ENCODE peak calls at places on chromosomes 3 and 15, in six cellular contexts. U is activated gamma-delta T cell treated with Interleukin-2 at 50 U/mL for 16 hours; V is activated CD4-positive, alpha-beta T cell treated with anti-CD3 and anti-CD28 coated beads, Interleukin-2, amount 50 U/mL, for 4 hours; E is fibroblast of the aortic adventitia; O is activated naive CD8-positive, alpha-beta T cell treated with anti-CD3 and anti-CD28 coated beads, Interleukin-2, amount 50 U/mL, for 24 hours; X is IMR-90. S is an unnamed sample.

GRCh38 chr3:158649791-158650190 is 5.5 kb downstream of the GFM1 start:
- DNase-seq in U (no peak), V (no peak), E (no peak), O (no peak), X (no peak), S (no peak)

GRCh38 chr3:5191555-5192304 is 4.2 kb downstream of the EDEM1 start:
- DNase-seq in U (no peak), V (no peak), E (no peak), O (no peak), X (no peak), S (no peak)

GRCh38 chr15:39124155-39124924 is 456.5 kb upstream of the THBS1 start:
- DNase-seq in U (no peak), V (no peak), E (peak), O (no peak), X (peak), S (no peak)

GRCh38 chr15:101481917-101482525 is 7.5 kb downstream of the PCSK6 start:
- DNase-seq in U (no peak), V (no peak), E (no peak), O (no peak), X (no peak), S (no peak)

GRCh38 chr3:171755015-171755589 is 55.2 kb downstream of the PLD1 start:
- DNase-seq in U (no peak), V (no peak), E (no peak), O (no peak), X (no peak), S (no peak)

GRCh38 chr3:5006755-5007202 is 27.5 kb downstream of the BHLHE40 start:
- DNase-seq in U (peak), V (peak), E (no peak), O (peak), X (no peak), S (no peak)

GRCh38 chr3:167166594-167167253 is 213.4 kb downstream of the ZBBX start:
- DNase-seq in U (no peak), V (no peak), E (no peak), O (no peak), X (no peak), S (no peak)

GRCh38 chr3:129226374-129226773 is 23.0 kb upstream of the COPG1 start:
- DNase-seq in U (no peak), V (no peak), E (peak), O (no peak), X (peak), S (no peak)

GRCh38 chr15:78620021-78620838 is 566 bp downstream of the CHRNA3 start:
- DNase-seq in U (no peak), V (no peak), E (no peak), O (no peak), X (no peak), S (no peak)

GRCh38 chr15:45083223-45083622 is 30.7 kb downstream of the DUOX2 start:
- DNase-seq in U (no peak), V (no peak), E (no peak), O (no peak), X (no peak), S (no peak)

GRCh38 chr15:61654918-61655317 is 405.3 kb downstream of the VPS13C start:
- DNase-seq in U (no peak), V (no peak), E (no peak), O (no peak), X (no peak), S (no peak)